ENCODE peak calls at places on chromosomes 1 and 21, in four cellular contexts. One of them, this sample, is unnamed.
A peak's percentile ranks its signal among the peaks of the same experiment; 100 is the strongest.

GRCh38 chr1:110112656-110113055 is 413 bp downstream of the UBL4B start:
- DNase-seq in cardiac muscle cell: no peak
- DNase-seq in T-helper 9 cell: no peak
- DNase-seq in effector memory CD8-positive, alpha-beta T cell: no peak
- DNase-seq in this sample: no peak

GRCh38 chr1:168065511-168065910 is 71.2 kb downstream of the GPR161 start:
- DNase-seq in T-helper 9 cell: no peak
- DNase-seq in cardiac muscle cell: peak; percentile 42
- DNase-seq in effector memory CD8-positive, alpha-beta T cell: no peak
- DNase-seq in this sample: no peak

GRCh38 chr1:38013027-38013588 is 574 bp downstream of the UTP11 start:
- DNase-seq in cardiac muscle cell: peak; percentile 76
- DNase-seq in effector memory CD8-positive, alpha-beta T cell: no peak
- DNase-seq in T-helper 9 cell: no peak
- DNase-seq in this sample: peak; percentile 83

GRCh38 chr1:238221738-238222137 is 331.0 kb upstream of the ZP4 start:
- DNase-seq in effector memory CD8-positive, alpha-beta T cell: no peak
- DNase-seq in T-helper 9 cell: no peak
- DNase-seq in cardiac muscle cell: no peak
- DNase-seq in this sample: no peak

GRCh38 chr1:210232524-210233215 is at the start of gene SERTAD4:
- DNase-seq in effector memory CD8-positive, alpha-beta T cell: no peak
- DNase-seq in cardiac muscle cell: peak; percentile 46
- DNase-seq in T-helper 9 cell: no peak
- DNase-seq in this sample: peak; percentile 29

GRCh38 chr1:181135815-181136737 is 47.6 kb downstream of the IER5 start:
- DNase-seq in cardiac muscle cell: peak; percentile 60
- DNase-seq in effector memory CD8-positive, alpha-beta T cell: no peak
- DNase-seq in T-helper 9 cell: no peak
- DNase-seq in this sample: peak; percentile 94

GRCh38 chr1:35657851-35658250 is 16.5 kb upstream of the PSMB2 start:
- DNase-seq in T-helper 9 cell: no peak
- DNase-seq in effector memory CD8-positive, alpha-beta T cell: no peak
- DNase-seq in cardiac muscle cell: no peak
- DNase-seq in this sample: no peak

GRCh38 chr1:914253-914890 is 9.4 kb upstream of the SAMD11 start:
- DNase-seq in cardiac muscle cell: no peak
- DNase-seq in T-helper 9 cell: no peak
- DNase-seq in effector memory CD8-positive, alpha-beta T cell: no peak
- DNase-seq in this sample: no peak

GRCh38 chr1:33182452-33182851 is 609 bp upstream of the TRIM62 start:
- DNase-seq in T-helper 9 cell: no peak
- DNase-seq in effector memory CD8-positive, alpha-beta T cell: no peak
- DNase-seq in cardiac muscle cell: peak; percentile 75
- DNase-seq in this sample: peak; percentile 68

GRCh38 chr1:200296091-200296661 is 113.7 kb downstream of the ZNF281 start:
- DNase-seq in cardiac muscle cell: no peak
- DNase-seq in effector memory CD8-positive, alpha-beta T cell: no peak
- DNase-seq in T-helper 9 cell: no peak
- DNase-seq in this sample: peak; percentile 83

GRCh38 chr1:239805042-239805441 is 286.6 kb upstream of the FMN2 start:
- DNase-seq in effector memory CD8-positive, alpha-beta T cell: no peak
- DNase-seq in cardiac muscle cell: no peak
- DNase-seq in T-helper 9 cell: no peak
- DNase-seq in this sample: no peak

GRCh38 chr21:17802568-17802967 is 16.6 kb downstream of the C21orf91 start:
- DNase-seq in T-helper 9 cell: no peak
- DNase-seq in effector memory CD8-positive, alpha-beta T cell: no peak
- DNase-seq in cardiac muscle cell: peak; percentile 22
- DNase-seq in this sample: peak; percentile 76

GRCh38 chr1:46166521-46167462 is 8.1 kb upstream of the TSPAN1 start:
- DNase-seq in effector memory CD8-positive, alpha-beta T cell: peak; percentile 23
- DNase-seq in T-helper 9 cell: peak; percentile 5
- DNase-seq in cardiac muscle cell: no peak
- DNase-seq in this sample: no peak

GRCh38 chr21:38938343-38938742 is 132.6 kb downstream of the ETS2 start:
- DNase-seq in T-helper 9 cell: no peak
- DNase-seq in cardiac muscle cell: peak; percentile 46
- DNase-seq in effector memory CD8-positive, alpha-beta T cell: peak; percentile 10
- DNase-seq in this sample: peak; percentile 32

GRCh38 chr21:34881894-34882371 is 167.2 kb downstream of the RUNX1 start:
- DNase-seq in effector memory CD8-positive, alpha-beta T cell: no peak
- DNase-seq in T-helper 9 cell: no peak
- DNase-seq in cardiac muscle cell: peak; percentile 76
- DNase-seq in this sample: peak; percentile 81

GRCh38 chr1:100760511-100760910 is 41.0 kb downstream of the VCAM1 start:
- DNase-seq in cardiac muscle cell: no peak
- DNase-seq in effector memory CD8-positive, alpha-beta T cell: no peak
- DNase-seq in T-helper 9 cell: no peak
- DNase-seq in this sample: no peak

GRCh38 chr1:24952413-24952841 is 22.4 kb upstream of the RUNX3 start:
- DNase-seq in T-helper 9 cell: no peak
- DNase-seq in effector memory CD8-positive, alpha-beta T cell: peak; percentile 60
- DNase-seq in cardiac muscle cell: no peak
- DNase-seq in this sample: no peak

GRCh38 chr21:24045775-24046215 is 1561.5 kb downstream of the MRPL39 start:
- DNase-seq in effector memory CD8-positive, alpha-beta T cell: no peak
- DNase-seq in T-helper 9 cell: no peak
- DNase-seq in cardiac muscle cell: peak; percentile 89
- DNase-seq in this sample: no peak

GRCh38 chr21:37658994-37659458 is 257.2 kb downstream of the KCNJ6 start:
- DNase-seq in effector memory CD8-positive, alpha-beta T cell: no peak
- DNase-seq in T-helper 9 cell: no peak
- DNase-seq in cardiac muscle cell: peak; percentile 49
- DNase-seq in this sample: peak; percentile 82

GRCh38 chr1:168506204-168506819 is 37.5 kb downstream of the XCL2 start:
- DNase-seq in effector memory CD8-positive, alpha-beta T cell: no peak
- DNase-seq in T-helper 9 cell: no peak
- DNase-seq in cardiac muscle cell: peak; percentile 20
- DNase-seq in this sample: peak; percentile 66

GRCh38 chr21:42073140-42074099 is 2.3 kb downstream of the UMODL1 start:
- DNase-seq in effector memory CD8-positive, alpha-beta T cell: no peak
- DNase-seq in T-helper 9 cell: no peak
- DNase-seq in cardiac muscle cell: no peak
- DNase-seq in this sample: no peak

GRCh38 chr1:205662135-205662725 is 18.1 kb downstream of the SLC45A3 start:
- DNase-seq in effector memory CD8-positive, alpha-beta T cell: no peak
- DNase-seq in cardiac muscle cell: no peak
- DNase-seq in T-helper 9 cell: no peak
- DNase-seq in this sample: no peak

GRCh38 chr1:165434264-165434663 is 10.7 kb downstream of the RXRG start:
- DNase-seq in effector memory CD8-positive, alpha-beta T cell: no peak
- DNase-seq in T-helper 9 cell: no peak
- DNase-seq in cardiac muscle cell: no peak
- DNase-seq in this sample: no peak

GRCh38 chr1:13733705-13734104 is 33.7 kb downstream of the PRDM2 start:
- DNase-seq in T-helper 9 cell: no peak
- DNase-seq in effector memory CD8-positive, alpha-beta T cell: no peak
- DNase-seq in cardiac muscle cell: no peak
- DNase-seq in this sample: peak; percentile 81

GRCh38 chr1:156310962-156311361 is 11.9 kb upstream of the VHLL start:
- DNase-seq in effector memory CD8-positive, alpha-beta T cell: no peak
- DNase-seq in cardiac muscle cell: peak; percentile 69
- DNase-seq in T-helper 9 cell: no peak
- DNase-seq in this sample: peak; percentile 68

GRCh38 chr1:90220941-90221693 is 226.2 kb downstream of the ZNF326 start:
- DNase-seq in T-helper 9 cell: no peak
- DNase-seq in cardiac muscle cell: no peak
- DNase-seq in effector memory CD8-positive, alpha-beta T cell: no peak
- DNase-seq in this sample: no peak